ENCODE peak calls at places on chromosomes 7 and 10, in seven cellular contexts. Q is pancreas, T is endodermal cell, B is RWPE2, Y is stomach, X is ovary, R is OCI-LY7. N is an unnamed sample.
A peak's percentile ranks its signal among the peaks of the same experiment; 100 is the strongest.

GRCh38 chr10:20040012-20040411 is 223.8 kb downstream of the PLXDC2 start:
- DNase-seq in Q (no peak), T (no peak), B (no peak), Y (no peak), X (no peak), R (no peak), N (peak; percentile 2)

GRCh38 chr7:106304575-106304974 is 19.8 kb upstream of the NAMPT start:
- DNase-seq in Q (no peak), T (no peak), B (no peak), Y (no peak), X (no peak), R (no peak), N (no peak)

GRCh38 chr7:100837099-100837836 is 9.9 kb upstream of the EPHB4 start:
- DNase-seq in Q (peak; percentile 88), T (peak; percentile 97), B (no peak), Y (peak; percentile 90), X (peak; percentile 90), R (no peak), N (peak; percentile 62)

GRCh38 chr7:101924171-101924570 is 106.7 kb downstream of the CUX1 start:
- DNase-seq in Q (no peak), T (no peak), B (no peak), Y (no peak), X (peak; percentile 12), R (no peak), N (peak; percentile 68)

GRCh38 chr10:122494833-122495232 is 33.5 kb downstream of the HTRA1 start:
- DNase-seq in Q (peak; percentile 43), T (no peak), B (peak; percentile 96), Y (no peak), X (no peak), R (no peak), N (peak; percentile 85)

GRCh38 chr10:112344261-112344660 is 29.7 kb upstream of the ACSL5 start:
- DNase-seq in Q (no peak), T (no peak), B (no peak), Y (no peak), X (no peak), R (no peak), N (no peak)

GRCh38 chr10:24475598-24475997 is 248.1 kb downstream of the ARHGAP21 start:
- DNase-seq in Q (no peak), T (no peak), B (no peak), Y (no peak), X (no peak), R (no peak), N (no peak)

GRCh38 chr10:81696609-81697388 is 178.2 kb upstream of the NRG3 start:
- DNase-seq in Q (no peak), T (peak; percentile 81), B (no peak), Y (no peak), X (no peak), R (no peak), N (no peak)

GRCh38 chr7:158444501-158445420 is 142.9 kb downstream of the PTPRN2 start:
- DNase-seq in Q (no peak), T (peak; percentile 28), B (no peak), Y (no peak), X (no peak), R (no peak), N (no peak)

GRCh38 chr10:22372922-22373321 is 27.6 kb downstream of the SPAG6 start:
- DNase-seq in Q (no peak), T (no peak), B (no peak), Y (no peak), X (no peak), R (no peak), N (no peak)

GRCh38 chr7:123746055-123746454 is 2.7 kb downstream of the WASL start:
- DNase-seq in Q (no peak), T (no peak), B (no peak), Y (no peak), X (no peak), R (no peak), N (no peak)

GRCh38 chr7:123745437-123745836 is 3.4 kb downstream of the WASL start:
- DNase-seq in Q (no peak), T (no peak), B (no peak), Y (no peak), X (no peak), R (no peak), N (no peak)

GRCh38 chr7:123748171-123748733 is 551 bp downstream of the WASL start:
- DNase-seq in Q (peak; percentile 81), T (peak; percentile 77), B (no peak), Y (peak; percentile 61), X (no peak), R (peak; percentile 62), N (peak; percentile 6)

GRCh38 chr7:123747620-123748141 is 1.1 kb downstream of the WASL start:
- DNase-seq in Q (peak; percentile 71), T (peak; percentile 90), B (peak; percentile 75), Y (peak; percentile 62), X (peak; percentile 30), R (peak; percentile 30), N (peak; percentile 8)

DNA sequence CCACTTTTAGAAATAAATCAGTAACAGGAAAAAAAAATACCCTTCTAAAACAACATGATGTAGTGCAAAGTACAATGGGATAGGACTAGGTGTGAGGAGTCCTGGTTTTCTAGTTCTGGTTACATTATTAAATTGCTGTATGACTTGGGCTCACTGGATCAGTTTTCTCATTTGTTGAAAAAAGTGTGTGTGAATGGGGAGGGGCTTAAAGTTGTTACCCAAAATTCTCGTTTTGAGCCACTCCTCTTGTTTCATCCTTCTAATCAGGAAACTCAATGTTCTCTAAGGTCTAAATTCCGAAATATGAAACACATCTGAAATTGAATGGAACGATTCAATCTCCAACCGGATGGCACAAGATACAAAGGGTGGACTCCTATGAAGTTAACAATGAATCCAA is 1.7 kb downstream of the WASL start:
- DNase-seq in Q (no peak), T (no peak), B (no peak), Y (no peak), X (no peak), R (peak; percentile 11), N (no peak)
- H3K27ac ChIP-seq in Q (peak overlapping the region; percentile 94), T (peak overlapping the region; percentile 93), B (peak overlapping the region; percentile 89), Y (peak overlapping the region; percentile 99), X (no peak overlapping the region), R (peak overlapping the region; percentile 82), N (peak overlapping the region; percentile 99)

GRCh38 chr10:124448696-124449169 is 1.1 kb downstream of the NKX1-2 start:
- DNase-seq in Q (no peak), T (peak; percentile 77), B (no peak), Y (no peak), X (no peak), R (no peak), N (no peak)
- H3K4me3 ChIP-seq in Q (no peak overlapping the region), T (peak overlapping the region; percentile 75), B (no peak overlapping the region), Y (no peak overlapping the region), X (no peak overlapping the region), R (no peak overlapping the region), N (no peak overlapping the region)

GRCh38 chr10:96832721-96833219 is 672 bp downstream of the LCOR start:
- DNase-seq in Q (peak; percentile 94), T (peak; percentile 91), B (peak; percentile 75), Y (peak; percentile 88), X (peak; percentile 87), R (peak; percentile 88), N (peak; percentile 47)

GRCh38 chr10:96833220-96834001 is 1.3 kb downstream of the LCOR start:
- DNase-seq in Q (peak; percentile 74), T (peak; percentile 79), B (no peak), Y (peak; percentile 27), X (no peak), R (peak; percentile 31), N (no peak)

GRCh38 chr10:96835826-96836365 is 3.8 kb downstream of the LCOR start:
- DNase-seq in Q (no peak), T (no peak), B (no peak), Y (no peak), X (no peak), R (no peak), N (no peak)

GRCh38 chr10:96831867-96832720 is at the start of gene LCOR:
- DNase-seq in Q (peak; percentile 91), T (peak; percentile 93), B (peak; percentile 73), Y (peak; percentile 88), X (peak; percentile 93), R (peak; percentile 94), N (peak; percentile 62)

DNA sequence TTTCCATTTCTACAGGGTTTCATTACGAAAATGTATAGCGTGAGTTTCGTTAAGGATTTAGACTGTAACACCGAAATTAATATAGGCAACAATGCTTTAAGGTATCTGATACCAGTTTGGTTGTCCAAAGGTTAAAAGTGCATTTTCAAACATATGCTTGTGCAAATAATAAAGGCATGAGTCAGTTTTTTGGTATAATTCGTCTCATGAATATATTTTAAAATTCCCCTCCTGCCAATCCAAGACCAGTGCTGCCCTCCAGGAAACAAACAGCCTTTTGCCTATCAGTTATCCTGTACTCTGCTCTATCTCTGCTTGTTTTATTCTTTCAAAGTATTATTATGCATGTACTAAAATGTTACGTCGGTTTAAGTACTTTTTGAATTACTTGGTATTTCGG is 2.0 kb downstream of the LCOR start:
- DNase-seq in Q (no peak), T (no peak), B (no peak), Y (no peak), X (no peak), R (no peak), N (no peak)
- H3K27ac ChIP-seq in Q (peak overlapping the region; percentile 72), T (peak overlapping the region; percentile 99), B (peak overlapping the region; percentile 83), Y (peak overlapping the region; percentile 96), X (no peak overlapping the region), R (no peak overlapping the region), N (no peak overlapping the region)

GRCh38 chr10:6162589-6163356 is 40.0 kb upstream of the PFKFB3 start:
- DNase-seq in Q (no peak), T (no peak), B (no peak), Y (no peak), X (peak; percentile 72), R (no peak), N (no peak)
- H3K4me3 ChIP-seq in Q (no peak overlapping the region), T (no peak overlapping the region), B (peak overlapping the region; percentile 56), Y (peak overlapping the region; percentile 74), X (peak overlapping the region; percentile 75), R (peak overlapping the region; percentile 99), N (peak overlapping the region; percentile 91)

GRCh38 chr10:6516277-6516676 is 63.8 kb downstream of the PRKCQ start:
- DNase-seq in Q (no peak), T (peak; percentile 66), B (no peak), Y (no peak), X (no peak), R (no peak), N (no peak)
- H3K27ac ChIP-seq in Q (no peak overlapping the region), T (no peak overlapping the region), B (no peak overlapping the region), Y (no peak overlapping the region), X (no peak overlapping the region), R (no peak overlapping the region), N (no peak overlapping the region)